ENCODE peak calls at places on chromosomes 16 and 17, in four cellular contexts. V is sigmoid colon, J is upper lobe of left lung, B is HL-60. G is an unnamed sample.

GRCh38 chr17:77383613-77384608 is 243.1 kb downstream of the SEC14L1 start:
- DNase-seq in V (peak), B (no peak), J (peak), G (no peak)

GRCh38 chr16:28110074-28110473 is 46.6 kb upstream of the GSG1L start:
- DNase-seq in J (no peak), B (peak), V (no peak), G (no peak)

GRCh38 chr17:8692916-8693315 is 51.7 kb downstream of the CCDC42 start:
- DNase-seq in V (no peak), B (no peak), J (no peak), G (no peak)

GRCh38 chr16:75272097-75272548 is 20.7 kb upstream of the BCAR1 start:
- DNase-seq in V (no peak), B (peak), J (no peak), G (no peak)

GRCh38 chr17:65039349-65039988 is 17.1 kb downstream of the GNA13 start:
- DNase-seq in B (no peak), V (no peak), J (no peak), G (no peak)

GRCh38 chr17:55743103-55743679 is 7.7 kb upstream of the PCTP start:
- DNase-seq in V (no peak), J (peak), B (no peak), G (no peak)

GRCh38 chr17:40561871-40562611 is 3.2 kb downstream of the CCR7 start:
- DNase-seq in V (no peak), J (no peak), B (no peak), G (no peak)

GRCh38 chr16:82533161-82533560 is 93.6 kb upstream of the CDH13 start:
- DNase-seq in B (no peak), J (no peak), V (no peak), G (no peak)

GRCh38 chr17:54426287-54426886 is 474.3 kb upstream of the TOM1L1 start:
- DNase-seq in V (no peak), B (peak), J (no peak), G (no peak)

GRCh38 chr17:77495575-77495974 is 354.8 kb downstream of the SEC14L1 start:
- DNase-seq in B (no peak), J (peak), V (peak), G (no peak)

GRCh38 chr16:13234999-13235398 is 333.6 kb downstream of the SHISA9 start:
- DNase-seq in V (no peak), B (no peak), J (no peak), G (no peak)

GRCh38 chr16:24668481-24669001 is 60.9 kb upstream of the TNRC6A start:
- DNase-seq in V (no peak), J (no peak), B (no peak), G (no peak)

GRCh38 chr16:77723108-77723514 is 797 bp downstream of the NUDT7 start:
- DNase-seq in V (peak), B (peak), J (peak), G (no peak)

GRCh38 chr16:64196444-64196843 is 925.4 kb downstream of the CDH11 start:
- DNase-seq in V (no peak), J (no peak), B (no peak), G (no peak)

GRCh38 chr16:10987361-10988163 is 43.2 kb downstream of the CLEC16A start:
- DNase-seq in B (no peak), V (no peak), J (no peak), G (no peak)

GRCh38 chr16:76197925-76198324 is 79.3 kb upstream of the CNTNAP4 start:
- DNase-seq in V (no peak), J (no peak), B (no peak), G (no peak)

GRCh38 chr16:57092786-57093301 is 461 bp downstream of the CPNE2 start:
- DNase-seq in B (peak), J (peak), V (no peak), G (peak)

GRCh38 chr16:29994613-29995329 is 646 bp downstream of the HIRIP3 start:
- DNase-seq in J (peak), B (peak), V (peak), G (no peak)

GRCh38 chr17:18933102-18934058 is 18.6 kb upstream of the SLC5A10 start:
- DNase-seq in J (no peak), V (no peak), B (no peak), G (no peak)

GRCh38 chr16:9072806-9073341 is 18.6 kb upstream of the HAPSTR1 start:
- DNase-seq in B (no peak), J (no peak), V (no peak), G (no peak)

GRCh38 chr16:68786685-68787418 is 49.8 kb downstream of the CDH1 start:
- DNase-seq in V (peak), J (no peak), B (no peak), G (no peak)

GRCh38 chr16:53754938-53755910 is 51.3 kb downstream of the FTO start:
- DNase-seq in V (peak), B (no peak), J (no peak), G (no peak)

GRCh38 chr17:74439691-74440567 is 8.0 kb downstream of the GPRC5C start:
- DNase-seq in J (no peak), V (no peak), B (peak), G (no peak)

GRCh38 chr16:13438064-13438463 is 481.9 kb upstream of the ERCC4 start:
- DNase-seq in V (no peak), B (no peak), J (no peak), G (no peak)

GRCh38 chr16:28903344-28904042 is 21.5 kb downstream of the RABEP2 start:
- DNase-seq in B (no peak), V (no peak), J (no peak), G (no peak)

GRCh38 chr16:29192329-29193247 is 207.7 kb downstream of the LAT start:
- DNase-seq in B (no peak), J (peak), V (no peak), G (no peak)

GRCh38 chr16:25692307-25692706 is 548 bp downstream of the HS3ST4 start:
- DNase-seq in V (no peak), B (no peak), J (no peak), G (peak)

GRCh38 chr16:72241930-72242329 is 70.0 kb upstream of the PMFBP1 start:
- DNase-seq in B (peak), V (no peak), J (no peak), G (no peak)

GRCh38 chr16:88703486-88704309 is 2.5 kb downstream of the RNF166 start:
- DNase-seq in B (peak), V (no peak), J (peak), G (no peak)

GRCh38 chr17:74380086-74380958 is 13.0 kb downstream of the GPR142 start:
- DNase-seq in B (peak), J (peak), V (no peak), G (no peak)

GRCh38 chr16:29820730-29821662 is 734 bp downstream of the MVP start:
- DNase-seq in B (no peak), V (no peak), J (peak), G (peak)

GRCh38 chr17:45311406-45311761 is 5.4 kb downstream of the MAP3K14 start:
- DNase-seq in J (no peak), B (no peak), V (no peak), G (no peak)

GRCh38 chr16:29982560-29983419 is 9.1 kb downstream of the TAOK2 start:
- DNase-seq in B (no peak), V (peak), J (no peak), G (no peak)

GRCh38 chr17:19404264-19404663 is 6.8 kb upstream of the RNF112 start:
- DNase-seq in V (no peak), J (no peak), B (no peak), G (no peak)

GRCh38 chr16:89314357-89314756 is 96.9 kb downstream of the ZNF778 start:
- DNase-seq in V (no peak), J (no peak), B (no peak), G (no peak)

GRCh38 chr16:11805556-11805955 is 8.5 kb upstream of the ZC3H7A start:
- DNase-seq in J (no peak), V (no peak), B (no peak), G (no peak)

GRCh38 chr16:11565665-11566064 is 21.1 kb downstream of the LITAF start:
- DNase-seq in V (no peak), J (no peak), B (no peak), G (no peak)

GRCh38 chr17:41688641-41689496 is at the start of gene EIF1:
- DNase-seq in V (peak), B (peak), J (peak), G (peak)

GRCh38 chr16:84730406-84731106 is 30.8 kb downstream of the USP10 start:
- DNase-seq in V (peak), B (peak), J (peak), G (no peak)
- TF ChIP-seq POLR2AphosphoS5 in V (peak), B (no peak), J (no peak), G (no peak)

GRCh38 chr16:4412854-4413253 is 3.5 kb downstream of the CORO7 start:
- DNase-seq in J (no peak), B (no peak), V (no peak), G (no peak)

GRCh38 chr16:4414187-4414909 is 2.0 kb downstream of the CORO7 start:
- DNase-seq in B (no peak), J (no peak), V (no peak), G (peak)

GRCh38 chr16:4415538-4416199 is 727 bp downstream of the CORO7 start:
- DNase-seq in V (no peak), J (peak), B (peak), G (no peak)

GRCh38 chr16:4419402-4419801 is 3.0 kb upstream of the CORO7 start:
- DNase-seq in V (no peak), J (no peak), B (no peak), G (no peak)

GRCh38 chr16:4416200-4417032 is at the start of gene CORO7:
- DNase-seq in V (peak), J (peak), B (peak), G (peak)
- TF ChIP-seq POLR2AphosphoS5 in V (peak), J (peak), B (peak), G (peak)

GRCh38 chr17:37726891-37727780 is 17.7 kb downstream of the HNF1B start:
- DNase-seq in B (no peak), J (no peak), V (no peak), G (no peak)
- TF ChIP-seq POLR2AphosphoS5 in B (no peak), J (no peak), V (no peak), G (no peak)

GRCh38 chr16:48537275-48537674 is 72.7 kb downstream of the N4BP1 start:
- DNase-seq in J (peak), B (no peak), V (peak), G (no peak)
- TF ChIP-seq POLR2AphosphoS5 in J (no peak), B (no peak), V (no peak), G (no peak)

DNA sequence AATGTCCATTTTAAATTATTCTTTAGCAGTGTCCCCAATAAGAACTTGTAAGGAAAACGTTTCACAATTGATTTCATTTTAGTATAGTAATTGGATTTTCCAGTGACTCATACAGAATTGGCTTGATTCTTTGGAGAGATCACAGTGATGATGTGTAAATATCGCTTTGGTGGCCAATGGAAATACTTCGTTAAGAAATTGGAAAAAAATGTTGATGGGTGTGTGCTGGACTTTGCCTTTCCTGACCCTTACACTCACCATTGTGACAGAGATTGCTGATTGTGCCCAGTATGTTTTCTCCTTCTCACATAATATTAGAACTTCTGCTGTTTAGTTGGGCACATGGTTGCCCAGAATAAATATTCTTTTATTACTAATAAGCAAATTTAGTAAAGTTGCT is 7.4 kb upstream of the EFCAB13 start:
- DNase-seq in J (no peak), B (no peak), V (no peak), G (no peak)
- TF ChIP-seq POLR2AphosphoS5 in J (no peak), B (no peak), V (peak), G (no peak)

GRCh38 chr16:2233872-2234812 is 2.1 kb upstream of the DNASE1L2 start:
- DNase-seq in J (no peak), B (no peak), V (no peak), G (no peak)
- TF ChIP-seq POLR2AphosphoS5 in J (no peak), B (no peak), V (no peak), G (peak)

DNA sequence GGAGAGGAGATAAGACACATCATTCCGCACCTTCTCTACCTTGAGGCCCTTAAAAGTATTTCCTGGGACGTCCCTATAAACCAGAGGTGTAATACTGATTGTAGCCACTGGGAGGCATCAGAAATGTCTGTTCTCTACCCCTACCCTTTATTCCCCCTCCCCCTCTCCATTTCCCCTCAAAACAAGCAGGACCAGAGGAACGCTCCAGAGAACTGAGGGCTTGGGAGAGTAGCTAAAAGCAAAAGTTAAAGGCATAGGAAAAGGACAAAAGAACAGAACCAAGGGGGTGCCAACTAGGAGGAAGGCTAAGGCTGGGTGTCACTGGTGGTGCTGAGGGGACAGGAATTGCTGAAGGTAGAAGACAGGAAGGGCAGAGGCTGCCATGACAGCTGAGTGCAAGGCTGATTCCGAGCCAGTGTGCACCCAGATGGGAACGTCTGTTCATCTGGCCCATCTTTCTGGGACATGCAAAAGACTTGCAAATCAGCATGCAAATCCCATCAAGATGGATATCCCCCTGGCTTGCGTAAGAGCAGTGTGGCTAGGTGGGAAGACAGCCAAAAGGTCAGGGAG is 6.7 kb downstream of the CAMTA2 start:
- DNase-seq in J (no peak), B (peak), V (no peak), G (peak)
- TF ChIP-seq POLR2AphosphoS5 in J (no peak), B (no peak), V (no peak), G (no peak)

DNA sequence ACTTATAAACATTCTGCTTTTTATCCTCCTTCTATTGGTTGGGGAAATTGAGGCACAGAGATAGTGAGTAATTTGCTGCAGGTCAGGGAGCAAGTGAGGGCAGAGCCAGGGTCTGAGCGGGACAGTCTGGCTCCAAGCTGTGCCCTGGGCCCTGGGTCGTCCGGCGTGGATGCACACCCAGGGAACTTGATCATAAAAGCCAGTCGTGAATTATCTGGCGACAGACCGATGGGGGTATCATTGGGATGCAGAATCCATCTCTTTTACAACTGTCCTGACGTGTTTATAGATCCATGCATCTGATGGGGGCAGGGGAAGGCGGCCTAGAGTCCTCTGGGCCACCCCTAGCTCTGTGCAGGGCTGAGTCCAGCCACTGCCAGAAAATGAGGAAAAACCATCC is 332.9 kb downstream of the C16orf95 start:
- DNase-seq in J (no peak), V (peak), B (no peak), G (no peak)
- TF ChIP-seq POLR2AphosphoS5 in J (no peak), V (no peak), B (no peak), G (no peak)

DNA sequence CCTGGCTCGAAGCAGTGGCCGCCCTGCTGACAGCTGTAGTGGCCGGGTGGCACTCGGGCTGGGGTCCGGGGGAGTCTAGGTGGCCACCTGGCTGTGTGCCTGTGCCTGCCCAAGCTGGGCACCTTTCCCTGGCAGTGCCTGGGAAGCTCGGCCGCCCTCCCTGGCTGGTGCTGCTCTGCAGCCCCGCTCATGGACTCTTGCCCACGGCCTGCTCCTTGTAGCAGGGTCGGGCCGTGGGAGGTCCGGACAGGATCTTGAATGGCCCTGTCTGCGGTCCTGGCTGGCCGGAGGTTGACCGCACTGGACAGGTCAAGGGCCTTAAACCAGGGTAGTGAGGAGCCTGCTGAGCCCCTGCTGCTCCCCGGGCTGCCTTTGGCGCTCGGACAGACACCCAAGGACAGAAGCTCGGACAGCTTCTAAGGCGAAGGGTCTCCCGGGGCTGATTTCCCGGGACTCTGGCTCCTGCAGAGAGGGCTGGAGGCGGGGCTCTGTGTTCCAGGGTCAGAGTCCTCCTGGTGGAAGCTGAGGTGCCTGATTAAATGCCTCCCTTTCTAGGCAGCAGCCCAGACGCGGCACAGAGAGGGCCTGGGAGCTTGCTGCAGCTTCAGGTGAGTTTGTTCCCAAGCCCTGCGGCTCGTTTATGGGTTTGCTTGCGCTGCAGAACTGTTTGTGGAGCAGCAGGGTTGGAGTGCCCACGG is 6.0 kb downstream of the CAPN15 start:
- DNase-seq in J (no peak), V (no peak), B (no peak), G (no peak)
- TF ChIP-seq POLR2AphosphoS5 in J (no peak), V (no peak), B (no peak), G (no peak)

G was measured in GM12891.